ENCODE peak calls at places on chromosomes 7 and 10, in five cellular contexts. H is foreskin fibroblast, R is lower leg skin, X is AG04449, T is PC-3. P is an unnamed sample.

GRCh38 chr10:37975407-37975991 is 948 bp downstream of the ZNF25 start:
- DNase-seq in T (peak; percentile 20), H (peak; percentile 49), X (no peak), R (no peak), P (peak; percentile 12)

GRCh38 chr10:97889461-97890265 is 40.0 kb downstream of the GOLGA7B start:
- DNase-seq in R (peak; percentile 53), H (peak; percentile 58), X (no peak), T (peak; percentile 92), P (peak; percentile 91)

GRCh38 chr7:112421666-112422486 is 28.4 kb upstream of the IFRD1 start:
- DNase-seq in T (no peak), H (no peak), R (no peak), X (no peak), P (peak; percentile 34)

GRCh38 chr10:94420516-94420915 is 18.2 kb downstream of the TBC1D12 start:
- DNase-seq in X (no peak), T (no peak), H (no peak), R (no peak), P (no peak)

GRCh38 chr10:110376021-110376773 is 71.5 kb upstream of the SMNDC1 start:
- DNase-seq in T (no peak), R (no peak), X (no peak), H (no peak), P (no peak)

GRCh38 chr10:119461380-119461779 is 81.1 kb downstream of the RGS10 start:
- DNase-seq in T (peak; percentile 94), R (no peak), X (no peak), H (no peak), P (peak; percentile 94)

GRCh38 chr7:97187067-97187466 is 69.6 kb downstream of the SDHAF3 start:
- DNase-seq in T (peak; percentile 9), R (no peak), X (peak; percentile 3), H (peak; percentile 47), P (peak; percentile 43)

GRCh38 chr7:130369110-130369711 is 11.1 kb upstream of the CPA1 start:
- DNase-seq in R (no peak), H (peak; percentile 92), T (no peak), X (no peak), P (peak; percentile 47)

GRCh38 chr10:43846187-43846680 is 197.6 kb upstream of the ZNF32 start:
- DNase-seq in H (peak; percentile 80), T (no peak), R (no peak), X (no peak), P (no peak)

GRCh38 chr10:6124666-6125065 is 35.8 kb downstream of the RBM17 start:
- DNase-seq in X (no peak), H (no peak), T (no peak), R (peak; percentile 67), P (no peak)

GRCh38 chr10:69318997-69319727 is 40.9 kb downstream of the HK1 start:
- DNase-seq in T (peak; percentile 76), R (peak; percentile 84), X (no peak), H (peak; percentile 83), P (peak; percentile 47)

GRCh38 chr7:132125872-132126595 is 450.2 kb downstream of the PLXNA4 start:
- DNase-seq in T (no peak), R (no peak), H (no peak), X (no peak), P (no peak)

GRCh38 chr10:112913661-112914287 is 36.3 kb upstream of the TCF7L2 start:
- DNase-seq in X (no peak), T (no peak), H (no peak), R (no peak), P (no peak)

GRCh38 chr10:48470115-48470892 is 134.6 kb downstream of the ARHGAP22 start:
- DNase-seq in H (peak; percentile 23), R (no peak), T (no peak), X (no peak), P (no peak)

GRCh38 chr7:92460109-92460508 is 12.8 kb downstream of the GATAD1 start:
- DNase-seq in T (peak; percentile 78), X (no peak), H (no peak), R (no peak), P (peak; percentile 89)

GRCh38 chr7:2159176-2159520 is 73.6 kb downstream of the MAD1L1 start:
- DNase-seq in X (no peak), H (no peak), T (no peak), R (no peak), P (no peak)

GRCh38 chr7:2154831-2155230 is 77.9 kb downstream of the MAD1L1 start:
- DNase-seq in H (no peak), R (no peak), X (no peak), T (no peak), P (no peak)

GRCh38 chr7:2156756-2157472 is 75.8 kb downstream of the MAD1L1 start:
- DNase-seq in R (no peak), T (no peak), H (no peak), X (no peak), P (no peak)

GRCh38 chr7:2158331-2159175 is 74.2 kb downstream of the MAD1L1 start:
- DNase-seq in T (no peak), R (no peak), X (no peak), H (no peak), P (no peak)

GRCh38 chr7:2157473-2158279 is 75.1 kb downstream of the MAD1L1 start:
- DNase-seq in T (peak; percentile 91), H (peak; percentile 90), R (no peak), X (peak; percentile 71), P (peak; percentile 68)
- TF ChIP-seq CTCF in T (no peak), H (no peak), R (no peak), X (no peak), P (no peak)

DNA sequence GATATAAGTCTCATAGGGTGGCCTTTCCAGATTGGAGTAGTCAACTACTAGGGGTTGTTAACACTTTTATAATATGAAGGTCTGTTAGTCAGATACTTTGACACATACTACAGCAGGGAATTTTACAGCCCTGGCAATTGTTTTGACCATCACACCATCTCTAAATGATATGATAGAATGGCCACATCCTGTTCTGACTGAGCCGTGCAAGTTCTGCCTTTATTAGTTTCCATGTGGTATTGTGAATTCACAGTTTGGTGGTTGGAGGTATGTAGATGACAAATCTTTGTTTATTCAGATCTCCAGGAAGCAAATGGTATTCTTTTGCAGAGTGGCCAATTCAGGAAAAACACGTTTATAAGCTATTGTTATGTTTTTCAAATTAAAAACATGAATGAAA is 83.0 kb downstream of the NRG3 start:
- DNase-seq in R (no peak), H (peak; percentile 63), X (no peak), T (no peak), P (no peak)
- TF ChIP-seq CTCF in R (no peak), H (no peak), X (no peak), T (no peak), P (no peak)

DNA sequence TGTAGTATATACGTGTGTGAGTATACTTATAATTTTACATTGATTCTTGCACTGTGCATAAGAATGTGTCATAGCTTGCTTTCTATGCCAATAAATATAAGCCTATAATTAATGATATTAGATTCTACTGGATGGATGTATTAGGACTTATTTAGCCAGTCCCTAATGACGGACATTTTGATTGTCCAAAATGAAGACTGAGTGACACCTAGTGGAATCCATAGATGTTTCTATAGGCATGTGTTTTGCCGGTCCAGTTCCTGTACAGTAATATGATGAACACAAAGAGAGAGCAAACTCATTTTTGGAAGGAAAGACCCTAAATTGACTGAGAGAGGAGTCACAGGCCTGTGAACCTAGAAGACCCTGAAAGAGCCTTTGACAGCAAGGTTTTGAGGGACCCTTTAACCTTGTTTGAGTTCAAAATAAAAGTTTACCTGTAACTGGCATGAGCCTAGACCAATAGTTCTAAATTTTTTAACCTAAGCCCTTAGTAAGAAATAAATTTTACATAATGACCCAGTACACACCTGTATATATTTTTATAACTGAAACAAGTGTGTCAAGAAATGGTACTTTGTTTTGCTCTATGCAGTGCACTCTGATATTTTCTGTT is 42.4 kb upstream of the AGBL3 start:
- DNase-seq in T (peak; percentile 74), R (no peak), X (no peak), H (peak; percentile 48), P (peak; percentile 37)
- TF ChIP-seq CTCF in T (peak; percentile 78), R (no peak), X (no peak), H (no peak), P (peak; percentile 26)

GRCh38 chr7:101870361-101871062 is 53.1 kb downstream of the CUX1 start:
- DNase-seq in X (no peak), T (peak; percentile 89), H (peak; percentile 46), R (no peak), P (peak; percentile 80)
- TF ChIP-seq CTCF in X (no peak), T (peak; percentile 65), H (no peak), R (no peak), P (peak; percentile 74)